ENCODE peak calls at places on chromosome 19, in six cellular contexts. T is colonic mucosa, Q is cardiac muscle cell, G is adrenal gland, M is transverse colon, F is thoracic aorta. Z is an unnamed sample. For H3K36me3, the result is how much of the 10 kb centered on the place peaks cover.

GRCh38 chr19:12806242-12807131 is at the start of gene RNASEH2A:
- DNase-seq in T (peak), Q (peak), M (peak), G (peak), F (no peak), Z (peak)

GRCh38 chr19:1361601-1362384 is 21.9 kb upstream of the NDUFS7 start:
- DNase-seq in G (no peak), M (no peak), T (no peak), Q (peak), F (no peak), Z (no peak)

GRCh38 chr19:8001995-8002849 is 3.2 kb downstream of the ELAVL1 start:
- DNase-seq in Q (peak), M (peak), T (peak), G (peak), F (peak), Z (peak)

GRCh38 chr19:58558623-58559274 is 338 bp upstream of the UBE2M start:
- DNase-seq in F (peak), T (peak), Q (peak), M (peak), G (peak), Z (peak)

GRCh38 chr19:1819211-1819975 is 7.3 kb upstream of the ATP8B3 start:
- DNase-seq in F (no peak), G (no peak), Q (no peak), M (no peak), T (no peak), Z (no peak)

GRCh38 chr19:34838248-34838647 is 65.2 kb upstream of the ZNF599 start:
- DNase-seq in M (no peak), F (no peak), T (no peak), G (no peak), Q (peak), Z (peak)

GRCh38 chr19:57771417-57771816 is 1.9 kb downstream of the ZNF586 start:
- DNase-seq in M (no peak), Q (no peak), T (no peak), F (no peak), G (no peak), Z (no peak)

GRCh38 chr19:17555929-17556813 is 722 bp downstream of the COLGALT1 start:
- DNase-seq in G (peak), M (peak), Q (peak), T (peak), F (no peak), Z (peak)

GRCh38 chr19:3503036-3503572 is 2.6 kb upstream of the DOHH start:
- DNase-seq in M (no peak), G (peak), T (no peak), Q (peak), F (no peak), Z (no peak)

GRCh38 chr19:4676955-4677731 is 7.0 kb upstream of the MYDGF start:
- DNase-seq in T (peak), G (peak), M (peak), F (no peak), Q (peak), Z (peak)

GRCh38 chr19:36031308-36031707 is 1.4 kb downstream of the CLIP3 start:
- DNase-seq in Q (no peak), T (no peak), F (no peak), M (no peak), G (no peak), Z (peak)

GRCh38 chr19:56105090-56105701 is 15.9 kb downstream of the ZNF787 start:
- DNase-seq in M (peak), F (peak), T (peak), Q (peak), G (peak), Z (peak)

GRCh38 chr19:9936151-9937000 is at the start of gene OLFM2:
- DNase-seq in M (no peak), G (no peak), T (no peak), F (no peak), Q (no peak), Z (peak)

GRCh38 chr19:8503506-8503905 is 1.1 kb upstream of the PRAM1 start:
- DNase-seq in G (no peak), F (no peak), Q (no peak), M (no peak), T (no peak), Z (no peak)

GRCh38 chr19:991174-991931 is 7.2 kb downstream of the WDR18 start:
- DNase-seq in T (peak), G (peak), Q (peak), M (peak), F (no peak), Z (peak)

GRCh38 chr19:53549354-53549753 is 11.4 kb downstream of the ZNF331 start:
- DNase-seq in Q (peak), T (no peak), F (no peak), M (no peak), G (no peak), Z (no peak)

GRCh38 chr19:13428352-13428751 is 77.9 kb downstream of the CACNA1A start:
- DNase-seq in Q (peak), G (no peak), F (no peak), M (no peak), T (peak), Z (no peak)

GRCh38 chr19:13717194-13717643 is 47.1 kb upstream of the MRI1 start:
- DNase-seq in G (no peak), T (no peak), F (no peak), M (no peak), Q (no peak), Z (no peak)

GRCh38 chr19:9032136-9032626 is 22.0 kb upstream of the MUC16 start:
- DNase-seq in G (no peak), T (no peak), Q (no peak), M (no peak), F (no peak), Z (no peak)

GRCh38 chr19:56217039-56217949 is 15.2 kb downstream of the ZSCAN5C start:
- DNase-seq in F (no peak), G (peak), M (no peak), Q (peak), T (no peak), Z (no peak)

GRCh38 chr19:34838753-34839431 is 65.9 kb upstream of the ZNF599 start:
- DNase-seq in Q (peak), T (peak), G (no peak), F (no peak), M (peak), Z (peak)

GRCh38 chr19:50204081-50204428 is 633 bp downstream of the MYH14 start:
- DNase-seq in F (no peak), Q (no peak), M (no peak), T (no peak), G (no peak), Z (no peak)

GRCh38 chr19:50206191-50206590 is 2.8 kb downstream of the MYH14 start:
- DNase-seq in T (peak), Q (no peak), G (no peak), F (no peak), M (peak), Z (no peak)

GRCh38 chr19:50203281-50204080 is at the start of gene MYH14:
- DNase-seq in G (peak), Q (peak), T (peak), M (peak), F (peak), Z (no peak)

GRCh38 chr19:50205681-50206138 is 2.3 kb downstream of the MYH14 start:
- DNase-seq in M (peak), T (peak), Q (no peak), F (no peak), G (no peak), Z (no peak)

DNA sequence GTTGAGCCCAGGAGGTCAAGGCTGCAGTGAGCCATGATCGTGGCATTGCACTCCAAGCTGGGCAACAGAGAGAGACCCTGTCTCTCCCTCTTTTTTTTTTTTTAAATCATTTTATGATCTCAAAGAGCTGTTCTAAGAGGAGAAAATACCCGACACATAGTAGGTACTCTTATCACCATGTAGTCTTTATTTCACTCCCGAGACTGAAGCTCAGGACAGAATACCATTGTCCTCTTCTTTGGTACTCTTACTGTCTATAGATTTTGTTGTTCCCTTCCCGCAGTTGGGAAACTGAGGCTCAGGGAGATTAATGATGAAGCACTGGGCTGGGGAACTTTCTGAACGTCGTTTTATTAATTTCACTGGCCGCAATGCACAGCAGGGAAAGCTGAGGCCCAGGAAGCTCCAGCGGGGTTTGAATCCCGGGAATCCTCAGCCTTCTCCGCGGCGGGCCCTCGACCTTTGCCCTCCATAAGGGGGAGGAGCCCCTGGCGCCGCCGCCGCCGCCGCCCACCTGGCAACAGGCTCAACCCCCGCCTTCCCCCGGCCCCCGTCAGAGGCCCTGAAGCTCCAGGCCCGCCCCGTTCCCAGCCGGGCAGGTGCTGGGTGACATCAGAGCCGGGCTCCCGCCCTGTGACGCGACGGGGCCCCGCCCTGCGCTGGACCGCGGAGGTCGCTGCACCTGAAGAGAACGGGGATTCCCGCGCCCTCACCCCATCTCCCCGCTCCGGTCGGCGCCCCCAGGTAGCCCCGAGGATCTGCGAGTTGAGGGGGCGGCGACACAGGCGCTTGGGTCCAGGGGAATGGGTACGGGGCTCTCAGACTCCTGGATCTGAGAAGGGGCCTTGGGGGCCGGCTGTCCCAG is 1.6 kb downstream of the MYH14 start:
- DNase-seq in F (no peak), M (peak), Q (no peak), G (peak), T (peak), Z (no peak)
- H3K4me3 ChIP-seq in F (peak), M (no peak), Q (peak), G (no peak), T (peak), Z (no peak)

GRCh38 chr19:30695171-30695875 is 323.1 kb downstream of the ZNF536 start:
- DNase-seq in M (no peak), F (no peak), G (no peak), T (no peak), Q (no peak), Z (no peak)
- TF ChIP-seq CTCF in M (no peak), F (no peak), G (no peak), T (no peak), Q (no peak), Z (no peak)

GRCh38 chr19:18848860-18849661 is 17.3 kb downstream of the UPF1 start:
- DNase-seq in M (peak), Q (peak), F (peak), T (peak), G (peak), Z (no peak)
- H3K36me3 ChIP-seq in M (under half), Q (under half), F (under half), T (under half), G (under half), Z (half or more)

DNA sequence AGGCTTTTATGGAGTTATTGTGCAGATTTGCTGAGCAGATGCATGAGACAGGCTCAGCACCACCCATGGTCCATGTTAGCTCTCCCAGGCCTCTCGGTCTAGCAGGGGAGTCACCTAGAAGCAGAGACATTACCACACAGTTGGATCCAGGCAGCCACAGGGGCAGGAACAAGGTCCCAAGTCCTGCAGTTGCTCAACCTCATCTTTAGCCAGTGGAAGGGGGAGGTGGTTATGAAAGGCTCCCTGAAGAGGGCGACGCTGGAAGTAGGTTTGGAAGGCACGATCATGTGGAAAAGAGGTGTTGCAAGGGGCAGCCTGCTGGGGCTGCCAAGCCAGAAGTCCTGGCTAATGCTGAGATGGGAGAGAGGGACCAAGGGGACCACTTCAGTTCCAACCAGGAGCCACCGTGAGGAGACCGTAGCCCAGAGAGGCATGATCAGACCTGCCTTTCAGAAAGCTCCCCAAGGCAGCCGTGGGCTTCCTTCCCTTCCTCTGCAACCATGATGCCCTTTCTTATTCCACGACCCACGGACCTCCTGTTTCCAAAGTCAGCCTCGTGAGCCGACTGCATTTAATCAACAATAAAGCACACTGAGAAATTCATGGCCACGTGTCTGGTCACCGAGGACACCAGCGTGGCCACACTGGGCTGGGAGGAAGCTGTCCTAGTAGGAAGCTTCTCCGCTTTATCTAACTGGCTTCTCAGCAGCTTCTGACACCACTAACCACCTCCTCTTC is 2.5 kb downstream of the AP1M1 start:
- DNase-seq in M (no peak), Q (peak), G (no peak), T (no peak), F (no peak), Z (no peak)
- H3K4me3 ChIP-seq in M (no peak), Q (no peak), G (no peak), T (no peak), F (no peak), Z (no peak)

DNA sequence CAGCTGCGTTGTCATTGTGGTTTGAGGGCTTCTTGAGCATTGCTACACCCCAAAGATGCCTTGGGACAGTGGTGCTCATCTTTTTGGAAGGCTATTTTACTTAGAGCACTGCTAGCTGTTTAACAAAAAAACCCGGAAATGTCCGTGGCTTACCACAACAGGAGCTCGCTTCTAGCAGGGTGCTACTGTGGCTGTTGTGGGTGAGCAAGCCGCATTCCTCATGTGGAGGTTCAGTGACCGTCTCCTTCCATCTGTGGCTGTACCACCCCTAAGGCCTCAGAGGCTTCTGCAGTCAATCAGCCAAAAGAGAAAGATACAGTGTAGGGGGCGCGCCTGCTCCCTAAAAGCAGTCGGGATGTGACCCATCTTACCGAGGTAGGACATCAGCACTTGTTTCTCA is 1004.2 kb downstream of the UQCRFS1 start:
- DNase-seq in G (no peak), M (no peak), F (no peak), T (no peak), Q (no peak), Z (no peak)
- TF ChIP-seq CTCF in G (no peak), M (no peak), F (no peak), T (no peak), Q (no peak), Z (no peak)

DNA sequence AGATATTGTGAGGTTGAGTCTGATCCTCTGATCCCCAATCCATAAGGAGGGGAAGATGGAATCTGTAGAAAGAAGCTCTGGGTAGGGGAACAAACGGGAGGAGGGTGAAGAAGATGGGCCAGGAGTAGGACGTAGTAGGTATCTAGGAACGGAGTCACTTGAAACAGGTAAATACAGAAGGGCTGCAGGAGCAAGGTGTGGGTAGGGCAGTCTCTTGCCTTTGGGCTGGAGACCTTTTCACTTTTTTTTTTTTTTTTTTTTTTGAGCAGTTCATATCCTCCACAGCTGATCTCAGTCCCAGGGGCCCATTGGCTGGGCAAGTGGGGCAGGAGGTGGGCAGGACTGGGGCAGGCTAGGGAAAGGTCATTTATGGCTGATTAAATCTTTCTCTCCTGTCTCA is 1.5 kb downstream of the BCKDHA start:
- DNase-seq in M (no peak), G (no peak), F (no peak), T (no peak), Q (no peak), Z (no peak)
- H3K36me3 ChIP-seq in M (under half), G (under half), F (under half), T (under half), Q (under half), Z (under half)

GRCh38 chr19:45448887-45449299 is 18.9 kb upstream of the FOSB start:
- DNase-seq in G (no peak), M (peak), F (no peak), T (no peak), Q (peak), Z (no peak)
- H3K4me3 ChIP-seq in G (no peak), M (no peak), F (no peak), T (no peak), Q (no peak), Z (no peak)

GRCh38 chr19:33473644-33474305 is 47.8 kb downstream of the PEPD start:
- DNase-seq in Q (peak), M (no peak), F (no peak), T (no peak), G (no peak), Z (no peak)

GRCh38 chr19:33471111-33471996 is 50.2 kb downstream of the PEPD start:
- DNase-seq in T (no peak), F (no peak), M (no peak), Q (no peak), G (no peak), Z (no peak)

GRCh38 chr19:33470040-33470330 is 51.6 kb downstream of the PEPD start:
- DNase-seq in T (no peak), M (no peak), Q (no peak), F (no peak), G (no peak), Z (no peak)

GRCh38 chr19:33470686-33471085 is 50.9 kb downstream of the PEPD start:
- DNase-seq in T (no peak), Q (no peak), F (no peak), G (no peak), M (no peak), Z (no peak)

GRCh38 chr19:33472696-33473624 is 48.6 kb downstream of the PEPD start:
- DNase-seq in F (no peak), Q (peak), T (no peak), M (no peak), G (peak), Z (no peak)
- TF ChIP-seq CTCF in F (no peak), Q (no peak), T (no peak), M (no peak), G (no peak), Z (no peak)